ENCODE peak calls at places on chromosomes 1 and 21, in four cellular contexts. O, U, D and T are unnamed samples. For H3K9me1, the result is how much of the 10 kb centered on the place peaks cover.

GRCh38 chr1:54787604-54788003 is 13.5 kb downstream of the TTC22 start:
- DNase-seq in D (no peak), O (no peak), U (no peak), T (no peak)

GRCh38 chr1:218717611-218718010 is 372.5 kb downstream of the TGFB2 start:
- DNase-seq in O (peak), D (no peak), U (peak), T (no peak)

GRCh38 chr1:247841796-247842195 is at the start of gene OR11L1:
- DNase-seq in U (no peak), D (no peak), O (no peak), T (no peak)

GRCh38 chr1:98403981-98404380 is 257.5 kb upstream of the SNX7 start:
- DNase-seq in D (no peak), O (no peak), U (no peak), T (no peak)

GRCh38 chr1:232340448-232340847 is 289.5 kb downstream of the SIPA1L2 start:
- DNase-seq in D (no peak), O (no peak), U (no peak), T (no peak)

GRCh38 chr1:73100216-73100615 is 817.9 kb upstream of the NEGR1 start:
- DNase-seq in O (peak), D (no peak), U (no peak), T (no peak)

GRCh38 chr21:45617021-45617930 is 26.2 kb upstream of the PCBP3 start:
- DNase-seq in U (no peak), D (no peak), O (no peak), T (no peak)

GRCh38 chr1:58858344-58858673 is 74.5 kb upstream of the JUN start:
- DNase-seq in D (no peak), U (peak), O (no peak), T (no peak)

GRCh38 chr1:162385280-162385623 is 3.7 kb downstream of the C1orf226 start:
- DNase-seq in U (no peak), D (no peak), O (no peak), T (no peak)

GRCh38 chr1:241553886-241554592 is 21.9 kb downstream of the KMO start:
- DNase-seq in D (no peak), U (no peak), O (no peak), T (no peak)

GRCh38 chr1:42456754-42457089 is 379 bp downstream of the PPCS start:
- DNase-seq in O (peak), U (peak), D (peak), T (no peak)

GRCh38 chr21:14306143-14306907 is 76.6 kb downstream of the HSPA13 start:
- DNase-seq in O (peak), U (peak), D (no peak), T (no peak)

GRCh38 chr1:247212012-247212411 is 40.2 kb upstream of the ZNF124 start:
- DNase-seq in D (peak), O (no peak), U (no peak), T (no peak)

GRCh38 chr1:96843196-96843595 is 121.6 kb downstream of the PTBP2 start:
- DNase-seq in O (no peak), D (no peak), U (peak), T (no peak)

GRCh38 chr1:116667577-116668105 is at the start of gene IGSF3:
- DNase-seq in U (peak), O (peak), D (peak), T (no peak)

GRCh38 chr1:43938383-43938782 is 4.8 kb downstream of the ARTN start:
- DNase-seq in U (no peak), O (no peak), D (no peak), T (no peak)

GRCh38 chr1:8962812-8963669 is 17.4 kb downstream of the CA6 start:
- DNase-seq in O (peak), D (peak), U (no peak), T (peak)

GRCh38 chr1:38029081-38029681 is 16.6 kb downstream of the UTP11 start:
- DNase-seq in O (no peak), U (no peak), D (peak), T (no peak)

GRCh38 chr1:11645670-11646265 is 8.5 kb downstream of the FBXO2 start:
- DNase-seq in O (peak), D (peak), U (peak), T (no peak)

GRCh38 chr1:50077273-50077672 is 31.4 kb upstream of the ELAVL4 start:
- DNase-seq in D (no peak), U (no peak), O (no peak), T (no peak)

GRCh38 chr1:214255509-214255908 is 25.4 kb upstream of the SMYD2 start:
- DNase-seq in U (no peak), O (no peak), D (no peak), T (no peak)

GRCh38 chr1:1199961-1200875 is 6.2 kb downstream of the TNFRSF18 start:
- DNase-seq in D (no peak), U (no peak), O (no peak), T (no peak)

GRCh38 chr1:4180066-4180735 is 280.1 kb upstream of the C1orf174 start:
- DNase-seq in D (no peak), U (no peak), O (no peak), T (no peak)

GRCh38 chr1:94589728-94590127 is 48.2 kb upstream of the F3 start:
- DNase-seq in U (no peak), D (no peak), O (no peak), T (no peak)

GRCh38 chr21:29697555-29698193 is 242.1 kb downstream of the GRIK1 start:
- DNase-seq in U (peak), O (no peak), D (no peak), T (no peak)

GRCh38 chr1:3222042-3222692 is 153.2 kb downstream of the PRDM16 start:
- DNase-seq in U (no peak), D (no peak), O (no peak), T (no peak)

GRCh38 chr21:44959376-44960091 is 19.7 kb downstream of the SLX9 start:
- DNase-seq in U (no peak), D (no peak), O (no peak), T (no peak)

GRCh38 chr21:43603641-43604504 is 55.4 kb downstream of the HSF2BP start:
- DNase-seq in D (no peak), U (peak), O (no peak), T (no peak)

GRCh38 chr1:234841710-234842231 is 231.8 kb upstream of the IRF2BP2 start:
- DNase-seq in D (peak), U (peak), O (no peak), T (no peak)

GRCh38 chr1:10721381-10722321 is 74.8 kb downstream of the CASZ1 start:
- DNase-seq in D (peak), O (no peak), U (no peak), T (no peak)

GRCh38 chr1:210726621-210727020 is 397.9 kb downstream of the HHAT start:
- DNase-seq in O (no peak), D (peak), U (peak), T (no peak)

GRCh38 chr21:33238146-33238545 is 8.4 kb downstream of the IFNAR2 start:
- DNase-seq in D (no peak), U (no peak), O (no peak), T (no peak)

GRCh38 chr1:239268941-239269340 is 117.4 kb upstream of the CHRM3 start:
- DNase-seq in U (no peak), D (no peak), O (no peak), T (no peak)

GRCh38 chr1:113133038-113133437 is 60.0 kb downstream of the LRIG2 start:
- DNase-seq in O (no peak), U (no peak), D (no peak), T (no peak)

GRCh38 chr21:28627691-28628090 is 365.0 kb downstream of the LTN1 start:
- DNase-seq in O (no peak), D (no peak), U (no peak), T (no peak)

GRCh38 chr1:15568387-15569073 is 16.3 kb downstream of the AGMAT start:
- DNase-seq in D (no peak), O (no peak), U (no peak), T (no peak)
- H3K9me1 ChIP-seq in D (under half), O (under half), U (under half), T (under half)

GRCh38 chr1:45793942-45794604 is 9.3 kb upstream of the MAST2 start:
- DNase-seq in D (no peak), O (no peak), U (no peak), T (no peak)
- H3K9me1 ChIP-seq in D (under half), O (under half), U (under half), T (under half)

DNA sequence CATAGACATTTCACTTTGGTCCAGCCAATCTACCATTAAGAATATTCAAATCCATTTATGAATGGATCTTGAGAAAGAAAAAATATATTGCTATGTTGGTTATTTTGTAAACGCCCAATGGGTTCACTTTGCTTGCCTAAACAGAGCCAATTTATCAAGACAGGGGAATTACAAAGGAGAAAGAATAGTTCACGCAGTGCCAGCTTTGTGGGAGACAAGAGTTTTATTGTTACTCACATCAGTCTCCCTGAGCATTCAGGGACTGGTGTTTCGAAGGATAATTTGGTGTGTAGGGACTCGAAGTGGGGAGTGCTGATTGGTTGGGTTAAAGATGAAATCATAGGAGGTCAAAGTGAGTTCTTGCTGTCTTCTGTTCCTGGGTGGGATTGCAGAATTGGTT is 135.3 kb downstream of the GABPA start:
- DNase-seq in D (no peak), U (no peak), O (no peak), T (no peak)
- H3K9me1 ChIP-seq in D (under half), U (under half), O (under half), T (under half)

DNA sequence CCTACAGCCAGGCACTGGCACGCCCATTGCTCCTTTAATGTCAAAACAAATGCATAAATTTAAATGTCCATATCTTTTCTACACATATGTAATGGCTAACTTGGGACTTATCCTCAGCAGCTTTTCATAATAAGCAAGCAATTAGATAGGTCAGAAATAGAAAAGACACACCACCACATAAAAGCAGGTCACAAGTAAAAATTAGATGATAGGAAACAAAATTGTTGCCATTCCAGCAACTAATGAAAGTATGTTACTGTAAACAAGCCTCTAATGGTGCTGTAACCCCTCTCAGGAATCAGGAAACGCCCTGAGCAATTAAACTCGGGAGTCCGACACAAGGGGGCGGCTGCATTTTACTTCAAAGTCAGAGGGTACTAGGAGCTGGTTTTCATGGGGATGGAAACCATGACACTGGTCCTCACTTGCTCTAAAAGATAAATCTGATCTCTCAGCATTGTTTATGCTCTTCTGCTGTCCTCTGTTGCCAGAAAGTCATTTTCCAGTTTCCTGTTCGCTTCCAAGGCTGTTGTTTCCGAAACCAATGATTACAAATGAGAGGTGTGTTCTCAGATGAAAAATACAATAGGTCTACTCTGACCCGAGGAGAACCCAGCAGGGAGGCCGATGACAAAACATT is 93.4 kb downstream of the TGFBR3 start:
- DNase-seq in O (peak), D (no peak), U (no peak), T (no peak)
- H3K9me1 ChIP-seq in O (under half), D (under half), U (under half), T (under half)

GRCh38 chr1:167533851-167534300 is 15.5 kb upstream of the CD247 start:
- DNase-seq in U (peak), O (peak), D (peak), T (peak)
- H3K9me1 ChIP-seq in U (under half), O (under half), D (under half), T (under half)